ENCODE peak calls at places on chromosomes 2 and 18, in ten cellular contexts. One of them, this sample, is unnamed. For H3K9me3, the result is how much of the 10 kb centered on the place peaks cover.

GRCh38 chr2:52934354-52934898 is 833.2 kb upstream of the CHAC2 start:
- DNase-seq in HCT116: peak
- DNase-seq in heart left ventricle: no peak
- DNase-seq in hepatocyte: peak
- DNase-seq in endodermal cell: no peak
- DNase-seq in CD8-positive, alpha-beta T cell: no peak
- DNase-seq in tibial artery: no peak
- DNase-seq in CD4-positive, alpha-beta T cell: no peak
- DNase-seq in H9: no peak
- DNase-seq in psoas muscle: no peak
- DNase-seq in this sample: no peak

GRCh38 chr2:146721486-146721885 is 1123.3 kb upstream of the ACVR2A start:
- DNase-seq in HCT116: no peak
- DNase-seq in heart left ventricle: no peak
- DNase-seq in hepatocyte: no peak
- DNase-seq in endodermal cell: no peak
- DNase-seq in CD8-positive, alpha-beta T cell: no peak
- DNase-seq in tibial artery: no peak
- DNase-seq in CD4-positive, alpha-beta T cell: no peak
- DNase-seq in H9: no peak
- DNase-seq in psoas muscle: peak
- DNase-seq in this sample: no peak

GRCh38 chr2:64685430-64685829 is 31.7 kb upstream of the SERTAD2 start:
- DNase-seq in HCT116: no peak
- DNase-seq in heart left ventricle: no peak
- DNase-seq in hepatocyte: no peak
- DNase-seq in endodermal cell: no peak
- DNase-seq in CD8-positive, alpha-beta T cell: no peak
- DNase-seq in tibial artery: no peak
- DNase-seq in CD4-positive, alpha-beta T cell: no peak
- DNase-seq in H9: no peak
- DNase-seq in psoas muscle: no peak
- DNase-seq in this sample: no peak

GRCh38 chr2:152716805-152717241 is 438 bp downstream of the PRPF40A start:
- DNase-seq in HCT116: no peak
- DNase-seq in heart left ventricle: peak
- DNase-seq in hepatocyte: peak
- DNase-seq in endodermal cell: no peak
- DNase-seq in CD8-positive, alpha-beta T cell: no peak
- DNase-seq in tibial artery: peak
- DNase-seq in CD4-positive, alpha-beta T cell: no peak
- DNase-seq in H9: no peak
- DNase-seq in psoas muscle: peak
- DNase-seq in this sample: peak

GRCh38 chr18:57627488-57627887 is 5.9 kb upstream of the NARS1 start:
- DNase-seq in HCT116: no peak
- DNase-seq in heart left ventricle: no peak
- DNase-seq in hepatocyte: no peak
- DNase-seq in endodermal cell: peak
- DNase-seq in CD8-positive, alpha-beta T cell: no peak
- DNase-seq in tibial artery: no peak
- DNase-seq in CD4-positive, alpha-beta T cell: no peak
- DNase-seq in H9: no peak
- DNase-seq in psoas muscle: no peak
- DNase-seq in this sample: no peak

GRCh38 chr2:237895544-237896506 is 36.4 kb downstream of the RAMP1 start:
- DNase-seq in HCT116: no peak
- DNase-seq in heart left ventricle: peak
- DNase-seq in hepatocyte: peak
- DNase-seq in endodermal cell: peak
- DNase-seq in CD8-positive, alpha-beta T cell: no peak
- DNase-seq in tibial artery: peak
- DNase-seq in CD4-positive, alpha-beta T cell: no peak
- DNase-seq in H9: no peak
- DNase-seq in psoas muscle: peak
- DNase-seq in this sample: no peak

GRCh38 chr2:5976626-5977025 is 284.4 kb downstream of the SOX11 start:
- DNase-seq in HCT116: no peak
- DNase-seq in heart left ventricle: no peak
- DNase-seq in hepatocyte: no peak
- DNase-seq in endodermal cell: no peak
- DNase-seq in CD8-positive, alpha-beta T cell: no peak
- DNase-seq in tibial artery: no peak
- DNase-seq in CD4-positive, alpha-beta T cell: no peak
- DNase-seq in H9: no peak
- DNase-seq in psoas muscle: no peak
- DNase-seq in this sample: no peak

GRCh38 chr2:25899404-25899925 is 21.2 kb upstream of the ASXL2 start:
- DNase-seq in HCT116: no peak
- DNase-seq in heart left ventricle: no peak
- DNase-seq in hepatocyte: no peak
- DNase-seq in endodermal cell: no peak
- DNase-seq in CD8-positive, alpha-beta T cell: no peak
- DNase-seq in tibial artery: no peak
- DNase-seq in CD4-positive, alpha-beta T cell: no peak
- DNase-seq in H9: no peak
- DNase-seq in psoas muscle: no peak
- DNase-seq in this sample: no peak

GRCh38 chr2:230968921-230969672 is 26.8 kb upstream of the SPATA3 start:
- DNase-seq in HCT116: no peak
- DNase-seq in heart left ventricle: no peak
- DNase-seq in hepatocyte: no peak
- DNase-seq in endodermal cell: no peak
- DNase-seq in CD8-positive, alpha-beta T cell: no peak
- DNase-seq in tibial artery: no peak
- DNase-seq in CD4-positive, alpha-beta T cell: no peak
- DNase-seq in H9: no peak
- DNase-seq in psoas muscle: no peak
- DNase-seq in this sample: peak

GRCh38 chr18:67924656-67925055 is 408.1 kb upstream of the DSEL start:
- DNase-seq in HCT116: no peak
- DNase-seq in heart left ventricle: no peak
- DNase-seq in hepatocyte: no peak
- DNase-seq in endodermal cell: no peak
- DNase-seq in CD8-positive, alpha-beta T cell: no peak
- DNase-seq in tibial artery: no peak
- DNase-seq in CD4-positive, alpha-beta T cell: no peak
- DNase-seq in H9: no peak
- DNase-seq in psoas muscle: no peak
- DNase-seq in this sample: no peak

GRCh38 chr2:33015421-33016142 is 68.8 kb downstream of the LTBP1 start:
- DNase-seq in HCT116: no peak
- DNase-seq in heart left ventricle: no peak
- DNase-seq in hepatocyte: peak
- DNase-seq in endodermal cell: no peak
- DNase-seq in CD8-positive, alpha-beta T cell: no peak
- DNase-seq in tibial artery: no peak
- DNase-seq in CD4-positive, alpha-beta T cell: no peak
- DNase-seq in H9: no peak
- DNase-seq in psoas muscle: no peak
- DNase-seq in this sample: no peak

GRCh38 chr2:17649026-17649425 is 104.6 kb downstream of the SMC6 start:
- DNase-seq in HCT116: no peak
- DNase-seq in heart left ventricle: no peak
- DNase-seq in hepatocyte: no peak
- DNase-seq in endodermal cell: no peak
- DNase-seq in CD8-positive, alpha-beta T cell: no peak
- DNase-seq in tibial artery: no peak
- DNase-seq in CD4-positive, alpha-beta T cell: no peak
- DNase-seq in H9: no peak
- DNase-seq in psoas muscle: no peak
- DNase-seq in this sample: no peak

GRCh38 chr2:134943540-134943939 is 24.9 kb downstream of the CCNT2 start:
- DNase-seq in HCT116: no peak
- DNase-seq in heart left ventricle: no peak
- DNase-seq in hepatocyte: no peak
- DNase-seq in endodermal cell: no peak
- DNase-seq in CD8-positive, alpha-beta T cell: no peak
- DNase-seq in tibial artery: no peak
- DNase-seq in CD4-positive, alpha-beta T cell: no peak
- DNase-seq in H9: no peak
- DNase-seq in psoas muscle: no peak
- DNase-seq in this sample: no peak

GRCh38 chr2:202769201-202769600 is 102.4 kb downstream of the ICA1L start:
- DNase-seq in HCT116: no peak
- DNase-seq in heart left ventricle: no peak
- DNase-seq in hepatocyte: no peak
- DNase-seq in endodermal cell: no peak
- DNase-seq in CD8-positive, alpha-beta T cell: no peak
- DNase-seq in tibial artery: no peak
- DNase-seq in CD4-positive, alpha-beta T cell: no peak
- DNase-seq in H9: no peak
- DNase-seq in psoas muscle: no peak
- DNase-seq in this sample: no peak

GRCh38 chr18:29164020-29164706 is 987.2 kb upstream of the CDH2 start:
- DNase-seq in HCT116: peak
- DNase-seq in heart left ventricle: no peak
- DNase-seq in hepatocyte: peak
- DNase-seq in endodermal cell: no peak
- DNase-seq in CD8-positive, alpha-beta T cell: no peak
- DNase-seq in tibial artery: no peak
- DNase-seq in CD4-positive, alpha-beta T cell: no peak
- DNase-seq in H9: no peak
- DNase-seq in psoas muscle: no peak
- DNase-seq in this sample: peak

GRCh38 chr2:206241767-206242166 is 32.7 kb upstream of the ZDBF2 start:
- DNase-seq in HCT116: no peak
- DNase-seq in heart left ventricle: no peak
- DNase-seq in hepatocyte: no peak
- DNase-seq in endodermal cell: no peak
- DNase-seq in CD8-positive, alpha-beta T cell: no peak
- DNase-seq in tibial artery: no peak
- DNase-seq in CD4-positive, alpha-beta T cell: no peak
- DNase-seq in H9: no peak
- DNase-seq in psoas muscle: no peak
- DNase-seq in this sample: no peak

GRCh38 chr18:13433088-13433487 is 214.5 kb downstream of the LDLRAD4 start:
- DNase-seq in HCT116: no peak
- DNase-seq in heart left ventricle: no peak
- DNase-seq in hepatocyte: no peak
- DNase-seq in endodermal cell: no peak
- DNase-seq in CD8-positive, alpha-beta T cell: no peak
- DNase-seq in tibial artery: no peak
- DNase-seq in CD4-positive, alpha-beta T cell: no peak
- DNase-seq in H9: no peak
- DNase-seq in psoas muscle: no peak
- DNase-seq in this sample: no peak

GRCh38 chr2:106195996-106196395 is 1.9 kb upstream of the UXS1 start:
- DNase-seq in HCT116: no peak
- DNase-seq in heart left ventricle: no peak
- DNase-seq in hepatocyte: no peak
- DNase-seq in endodermal cell: no peak
- DNase-seq in CD8-positive, alpha-beta T cell: no peak
- DNase-seq in tibial artery: no peak
- DNase-seq in CD4-positive, alpha-beta T cell: no peak
- DNase-seq in H9: no peak
- DNase-seq in psoas muscle: no peak
- DNase-seq in this sample: no peak

GRCh38 chr2:11071207-11071606 is 84.1 kb upstream of the SLC66A3 start:
- DNase-seq in HCT116: no peak
- DNase-seq in heart left ventricle: no peak
- DNase-seq in hepatocyte: peak
- DNase-seq in endodermal cell: peak
- DNase-seq in CD8-positive, alpha-beta T cell: no peak
- DNase-seq in tibial artery: no peak
- DNase-seq in CD4-positive, alpha-beta T cell: no peak
- DNase-seq in H9: peak
- DNase-seq in psoas muscle: no peak
- DNase-seq in this sample: peak

DNA sequence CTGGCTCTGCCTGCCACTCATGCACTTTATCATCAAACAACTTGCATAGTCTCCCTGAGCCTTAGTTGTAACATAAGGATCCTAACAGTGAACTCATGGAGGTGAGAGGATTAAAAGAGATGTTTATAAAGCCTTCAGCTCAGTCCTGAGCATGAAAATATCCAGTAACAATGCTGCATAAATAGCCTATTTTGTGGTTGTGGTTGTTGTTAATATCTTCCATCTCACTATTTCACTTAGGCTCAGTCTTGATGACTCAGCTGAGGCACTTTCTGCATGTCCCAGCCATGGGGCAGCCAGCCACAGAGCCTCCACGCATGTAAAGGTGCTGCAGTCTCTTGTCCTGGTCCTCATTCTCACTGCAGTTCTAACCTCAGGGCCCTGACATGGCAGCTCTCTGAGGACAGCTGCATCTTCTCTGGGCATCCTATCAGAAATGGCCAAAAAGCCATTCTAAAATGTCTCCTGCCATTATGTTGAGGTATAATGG is 218.8 kb upstream of the PKDCC start:
- DNase-seq in HCT116: no peak
- DNase-seq in heart left ventricle: no peak
- DNase-seq in hepatocyte: no peak
- DNase-seq in endodermal cell: no peak
- DNase-seq in CD8-positive, alpha-beta T cell: no peak
- DNase-seq in tibial artery: no peak
- DNase-seq in CD4-positive, alpha-beta T cell: no peak
- DNase-seq in H9: no peak
- DNase-seq in psoas muscle: no peak
- DNase-seq in this sample: no peak
- H3K9me3 ChIP-seq in HCT116: under half
- H3K9me3 ChIP-seq in heart left ventricle: under half
- H3K9me3 ChIP-seq in hepatocyte: under half
- H3K9me3 ChIP-seq in endodermal cell: under half
- H3K9me3 ChIP-seq in CD8-positive, alpha-beta T cell: under half
- H3K9me3 ChIP-seq in tibial artery: under half
- H3K9me3 ChIP-seq in CD4-positive, alpha-beta T cell: under half
- H3K9me3 ChIP-seq in H9: under half
- H3K9me3 ChIP-seq in psoas muscle: under half
- H3K9me3 ChIP-seq in this sample: under half

GRCh38 chr2:133169527-133169926 is 398.7 kb downstream of the NCKAP5 start:
- DNase-seq in HCT116: no peak
- DNase-seq in heart left ventricle: no peak
- DNase-seq in hepatocyte: no peak
- DNase-seq in endodermal cell: no peak
- DNase-seq in CD8-positive, alpha-beta T cell: no peak
- DNase-seq in tibial artery: no peak
- DNase-seq in CD4-positive, alpha-beta T cell: no peak
- DNase-seq in H9: no peak
- DNase-seq in psoas muscle: no peak
- DNase-seq in this sample: no peak
- TF ChIP-seq CTCF in HCT116: no peak
- TF ChIP-seq CTCF in heart left ventricle: no peak
- TF ChIP-seq CTCF in hepatocyte: no peak
- TF ChIP-seq CTCF in endodermal cell: no peak
- TF ChIP-seq CTCF in CD8-positive, alpha-beta T cell: no peak
- TF ChIP-seq CTCF in tibial artery: no peak
- TF ChIP-seq CTCF in CD4-positive, alpha-beta T cell: no peak
- TF ChIP-seq CTCF in H9: no peak
- TF ChIP-seq CTCF in psoas muscle: no peak
- TF ChIP-seq CTCF in this sample: no peak

GRCh38 chr2:229199267-229199666 is 71.8 kb downstream of the PID1 start:
- DNase-seq in HCT116: no peak
- DNase-seq in heart left ventricle: no peak
- DNase-seq in hepatocyte: no peak
- DNase-seq in endodermal cell: no peak
- DNase-seq in CD8-positive, alpha-beta T cell: no peak
- DNase-seq in tibial artery: no peak
- DNase-seq in CD4-positive, alpha-beta T cell: no peak
- DNase-seq in H9: no peak
- DNase-seq in psoas muscle: no peak
- DNase-seq in this sample: no peak
- H3K9me3 ChIP-seq in HCT116: under half
- H3K9me3 ChIP-seq in heart left ventricle: under half
- H3K9me3 ChIP-seq in hepatocyte: under half
- H3K9me3 ChIP-seq in endodermal cell: under half
- H3K9me3 ChIP-seq in CD8-positive, alpha-beta T cell: under half
- H3K9me3 ChIP-seq in tibial artery: under half
- H3K9me3 ChIP-seq in CD4-positive, alpha-beta T cell: under half
- H3K9me3 ChIP-seq in H9: under half
- H3K9me3 ChIP-seq in psoas muscle: under half
- H3K9me3 ChIP-seq in this sample: under half

GRCh38 chr2:224611938-224612337 is 26.8 kb upstream of the CUL3 start:
- DNase-seq in HCT116: no peak
- DNase-seq in heart left ventricle: no peak
- DNase-seq in hepatocyte: no peak
- DNase-seq in endodermal cell: no peak
- DNase-seq in CD8-positive, alpha-beta T cell: no peak
- DNase-seq in tibial artery: no peak
- DNase-seq in CD4-positive, alpha-beta T cell: no peak
- DNase-seq in H9: no peak
- DNase-seq in psoas muscle: no peak
- DNase-seq in this sample: no peak
- TF ChIP-seq CTCF in HCT116: peak
- TF ChIP-seq CTCF in heart left ventricle: no peak
- TF ChIP-seq CTCF in hepatocyte: no peak
- TF ChIP-seq CTCF in endodermal cell: peak
- TF ChIP-seq CTCF in CD8-positive, alpha-beta T cell: no peak
- TF ChIP-seq CTCF in tibial artery: no peak
- TF ChIP-seq CTCF in CD4-positive, alpha-beta T cell: no peak
- TF ChIP-seq CTCF in H9: peak
- TF ChIP-seq CTCF in psoas muscle: no peak
- TF ChIP-seq CTCF in this sample: no peak